ENCODE peak calls at places on chromosomes 6 and 20, in five cellular contexts. One of them, this sample, is unnamed.

GRCh38 chr6:163596174-163596573 is 181.7 kb downstream of the QKI start:
- DNase-seq in left ventricle myocardium inferior: no peak
- DNase-seq in NCI-H1105: no peak
- DNase-seq in hippocampal formation: no peak
- DNase-seq in left colon: no peak
- DNase-seq in this sample: no peak

GRCh38 chr6:90068264-90068663 is 174.0 kb downstream of the GJA10 start:
- DNase-seq in left ventricle myocardium inferior: no peak
- DNase-seq in NCI-H1105: no peak
- DNase-seq in hippocampal formation: no peak
- DNase-seq in left colon: no peak
- DNase-seq in this sample: no peak

GRCh38 chr6:72418495-72418894 is 203.4 kb upstream of the KCNQ5 start:
- DNase-seq in left ventricle myocardium inferior: no peak
- DNase-seq in NCI-H1105: no peak
- DNase-seq in hippocampal formation: no peak
- DNase-seq in left colon: no peak
- DNase-seq in this sample: no peak

GRCh38 chr20:6152777-6153176 is 29.9 kb upstream of the FERMT1 start:
- DNase-seq in left ventricle myocardium inferior: no peak
- DNase-seq in NCI-H1105: no peak
- DNase-seq in hippocampal formation: no peak
- DNase-seq in left colon: no peak
- DNase-seq in this sample: no peak

GRCh38 chr6:157265186-157265585 is 58.1 kb downstream of the TMEM242 start:
- DNase-seq in left ventricle myocardium inferior: no peak
- DNase-seq in NCI-H1105: no peak
- DNase-seq in hippocampal formation: no peak
- DNase-seq in left colon: no peak
- DNase-seq in this sample: no peak

GRCh38 chr6:157893238-157893637 is 70.2 kb downstream of the SNX9 start:
- DNase-seq in left ventricle myocardium inferior: no peak
- DNase-seq in NCI-H1105: no peak
- DNase-seq in hippocampal formation: no peak
- DNase-seq in left colon: no peak
- DNase-seq in this sample: no peak

GRCh38 chr6:105593056-105593455 is 190.2 kb upstream of the PREP start:
- DNase-seq in left ventricle myocardium inferior: no peak
- DNase-seq in NCI-H1105: no peak
- DNase-seq in hippocampal formation: no peak
- DNase-seq in left colon: no peak
- DNase-seq in this sample: no peak

GRCh38 chr6:17413313-17413750 is 19.9 kb downstream of the CAP2 start:
- DNase-seq in left ventricle myocardium inferior: no peak
- DNase-seq in NCI-H1105: no peak
- DNase-seq in hippocampal formation: no peak
- DNase-seq in left colon: no peak
- DNase-seq in this sample: no peak

This sample was measured in heart right ventricle.